ENCODE peak calls at places on chromosomes 16 and 17, in eight cellular contexts. Z is lower leg skin, A is A549, B is transverse colon, H is breast epithelium, C is Peyer's patch, V is spleen, I is ovary. M is an unnamed sample.
A peak's percentile ranks its signal among the peaks of the same experiment; 100 is the strongest.

GRCh38 chr17:42886283-42887176 is 14.1 kb upstream of the G6PC1 start:
- DNase-seq in Z (no peak), A (no peak), B (no peak), H (no peak), C (no peak), V (no peak), I (no peak), M (no peak)

GRCh38 chr16:80794071-80794470 is 10.3 kb downstream of the CDYL2 start:
- DNase-seq in Z (no peak), A (no peak), B (no peak), H (no peak), C (no peak), V (no peak), I (no peak), M (no peak)

GRCh38 chr17:38751144-38751802 is 1.3 kb upstream of the PSMB3 start:
- DNase-seq in Z (no peak), A (peak; percentile 61), B (no peak), H (no peak), C (no peak), V (no peak), I (no peak), M (no peak)

GRCh38 chr17:40374965-40375498 is 10.5 kb upstream of the GJD3 start:
- DNase-seq in Z (peak; percentile 54), A (no peak), B (no peak), H (no peak), C (no peak), V (no peak), I (no peak), M (no peak)

GRCh38 chr16:30764816-30765465 is 2.8 kb downstream of the RNF40 start:
- DNase-seq in Z (peak; percentile 69), A (no peak), B (no peak), H (no peak), C (no peak), V (no peak), I (no peak), M (no peak)

GRCh38 chr16:68084504-68085258 is 489 bp upstream of the NFATC3 start:
- DNase-seq in Z (peak; percentile 97), A (peak; percentile 73), B (peak; percentile 92), H (peak; percentile 84), C (peak; percentile 89), V (peak; percentile 99), I (peak; percentile 82), M (no peak)

GRCh38 chr16:50711862-50712567 is 18.6 kb downstream of the NOD2 start:
- DNase-seq in Z (peak; percentile 84), A (no peak), B (no peak), H (no peak), C (no peak), V (no peak), I (no peak), M (no peak)

GRCh38 chr16:48076455-48077012 is 79.3 kb downstream of the ABCC12 start:
- DNase-seq in Z (no peak), A (peak; percentile 89), B (no peak), H (no peak), C (no peak), V (no peak), I (no peak), M (no peak)

GRCh38 chr17:43126911-43127290 is 1.7 kb upstream of the BRCA1 start:
- DNase-seq in Z (no peak), A (no peak), B (no peak), H (no peak), C (no peak), V (peak; percentile 77), I (no peak), M (no peak)

GRCh38 chr16:946048-946395 is 24.8 kb downstream of the LMF1 start:
- DNase-seq in Z (no peak), A (no peak), B (no peak), H (no peak), C (no peak), V (peak; percentile 51), I (no peak), M (no peak)

GRCh38 chr16:3074860-3075545 is 9.6 kb downstream of the IL32 start:
- DNase-seq in Z (no peak), A (no peak), B (peak; percentile 63), H (no peak), C (peak; percentile 94), V (peak; percentile 94), I (no peak), M (no peak)

GRCh38 chr17:27579304-27579703 is 51.7 kb upstream of the LGALS9 start:
- DNase-seq in Z (no peak), A (no peak), B (no peak), H (no peak), C (no peak), V (no peak), I (no peak), M (no peak)

GRCh38 chr17:80123791-80124190 is 22.4 kb downstream of the GAA start:
- DNase-seq in Z (peak; percentile 79), A (no peak), B (no peak), H (peak; percentile 82), C (no peak), V (no peak), I (no peak), M (no peak)

GRCh38 chr17:82348866-82349265 is 10.2 kb upstream of the TEX19 start:
- DNase-seq in Z (no peak), A (no peak), B (no peak), H (no peak), C (no peak), V (no peak), I (no peak), M (no peak)

GRCh38 chr16:88452485-88453216 is 429 bp upstream of the ZFPM1 start:
- DNase-seq in Z (peak; percentile 99), A (peak; percentile 95), B (peak; percentile 99), H (peak; percentile 95), C (peak; percentile 99), V (peak; percentile 100), I (peak; percentile 99), M (peak; percentile 100)

GRCh38 chr16:88454315-88455057 is 1.4 kb downstream of the ZFPM1 start:
- DNase-seq in Z (no peak), A (peak; percentile 46), B (peak; percentile 64), H (no peak), C (peak; percentile 54), V (peak; percentile 90), I (peak; percentile 54), M (no peak)

GRCh38 chr16:88453621-88454314 is 688 bp downstream of the ZFPM1 start:
- DNase-seq in Z (no peak), A (no peak), B (no peak), H (no peak), C (no peak), V (peak; percentile 86), I (peak; percentile 67), M (no peak)

GRCh38 chr16:88451586-88452484 is 1.2 kb upstream of the ZFPM1 start:
- DNase-seq in Z (no peak), A (no peak), B (no peak), H (no peak), C (no peak), V (no peak), I (peak; percentile 53), M (no peak)

DNA sequence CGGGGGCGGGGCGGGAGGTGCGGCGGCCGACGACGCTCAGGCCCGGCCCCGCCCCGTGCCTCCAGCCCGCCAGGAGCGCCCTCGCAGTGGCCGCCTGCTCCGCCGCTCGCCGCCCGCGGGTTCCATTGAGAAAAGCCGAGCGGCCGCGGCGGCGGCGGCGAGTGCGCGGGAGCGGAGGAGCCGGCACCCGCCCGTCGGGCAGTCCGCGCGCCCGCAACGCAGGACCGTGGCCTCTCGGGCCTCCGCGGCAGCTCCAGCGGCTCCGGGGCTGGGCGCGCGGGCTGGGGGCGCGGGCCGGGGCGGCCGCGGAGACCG is at the start of gene ZFPM1:
- DNase-seq in Z (no peak), A (no peak), B (no peak), H (no peak), C (no peak), V (no peak), I (no peak), M (peak; percentile 96)
- TF ChIP-seq POLR2A in Z (no peak), A (peak; percentile 42), B (no peak), H (no peak), C (no peak), V (no peak), I (no peak), M (peak; percentile 72)

DNA sequence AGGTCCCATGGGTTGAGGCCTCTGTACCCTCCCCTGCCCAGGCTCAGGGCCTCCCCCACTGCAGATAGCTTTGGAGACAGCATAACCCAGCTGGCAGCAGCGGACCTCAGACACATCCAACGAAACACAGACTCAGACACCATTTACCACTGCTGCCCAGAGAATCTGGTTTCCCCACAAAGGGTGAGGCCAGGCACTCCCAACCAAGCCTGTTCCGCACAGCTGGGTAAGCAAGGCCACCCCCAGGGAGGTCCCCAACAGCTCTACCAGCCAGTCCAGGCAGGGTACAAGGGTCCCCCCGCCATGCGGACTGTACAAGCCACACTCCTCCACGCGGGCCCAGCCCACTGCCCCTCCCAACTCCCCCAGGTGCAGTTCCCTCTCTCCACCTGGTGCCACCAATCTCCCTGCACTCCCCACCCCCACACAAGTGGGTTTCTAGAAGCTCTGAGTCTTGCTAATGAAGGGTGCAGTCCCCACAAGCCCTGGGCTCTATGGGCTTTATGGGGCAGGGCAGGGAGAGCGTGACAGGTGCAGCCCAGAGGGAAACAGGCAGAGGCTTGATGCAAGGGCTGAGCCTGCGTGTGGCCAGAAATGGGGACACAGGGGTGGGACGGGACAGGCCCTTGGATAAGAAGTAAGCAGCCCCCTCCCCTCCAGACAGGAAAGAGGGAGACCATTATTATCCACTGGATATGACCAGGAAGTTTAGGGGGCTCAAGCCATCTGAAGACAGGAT is 8.8 kb downstream of the RHBDF2 start:
- DNase-seq in Z (no peak), A (no peak), B (peak; percentile 78), H (no peak), C (peak; percentile 73), V (peak; percentile 90), I (no peak), M (no peak)
- TF ChIP-seq POLR2A in Z (no peak), A (no peak), B (peak; percentile 26), H (no peak), C (no peak), V (no peak), I (no peak), M (no peak)

GRCh38 chr17:75270966-75271232 is at the start of gene MIF4GD:
- DNase-seq in Z (no peak), A (no peak), B (no peak), H (no peak), C (no peak), V (no peak), I (no peak), M (no peak)
- TF ChIP-seq POLR2A in Z (no peak), A (no peak), B (no peak), H (no peak), C (no peak), V (no peak), I (peak; percentile 47), M (no peak)

GRCh38 chr17:69577098-69577497 is 162.6 kb downstream of the MAP2K6 start:
- DNase-seq in Z (no peak), A (no peak), B (no peak), H (no peak), C (no peak), V (no peak), I (no peak), M (no peak)

GRCh38 chr17:69575346-69575761 is 160.9 kb downstream of the MAP2K6 start:
- DNase-seq in Z (no peak), A (peak; percentile 27), B (no peak), H (no peak), C (no peak), V (no peak), I (no peak), M (no peak)

GRCh38 chr17:69579961-69580677 is 165.6 kb downstream of the MAP2K6 start:
- DNase-seq in Z (no peak), A (no peak), B (no peak), H (no peak), C (no peak), V (no peak), I (no peak), M (no peak)

GRCh38 chr17:69581061-69581955 is 166.8 kb downstream of the MAP2K6 start:
- DNase-seq in Z (no peak), A (no peak), B (no peak), H (no peak), C (peak; percentile 47), V (no peak), I (no peak), M (no peak)

GRCh38 chr17:69578385-69578936 is 164.0 kb downstream of the MAP2K6 start:
- DNase-seq in Z (no peak), A (no peak), B (no peak), H (no peak), C (no peak), V (no peak), I (no peak), M (no peak)
- TF ChIP-seq POLR2A in Z (no peak), A (no peak), B (no peak), H (no peak), C (no peak), V (no peak), I (no peak), M (no peak)